ENCODE peak calls at places on chromosomes 11 and 22, in nine cellular contexts. One of them, this sample, is unnamed.

GRCh38 chr11:115421338-115422012 is 82.7 kb downstream of the CADM1 start:
- DNase-seq in adrenal gland: no peak
- DNase-seq in fibroblast of mammary gland: no peak
- DNase-seq in HFFc6: no peak
- DNase-seq in CD4-positive, alpha-beta T cell: no peak
- DNase-seq in HFF-Myc: no peak
- DNase-seq in PC-9: no peak
- DNase-seq in GM10248: no peak
- DNase-seq in RWPE2: no peak
- DNase-seq in this sample: no peak

GRCh38 chr11:69369945-69370344 is 76.0 kb downstream of the MYEOV start:
- DNase-seq in RWPE2: no peak
- DNase-seq in CD4-positive, alpha-beta T cell: no peak
- DNase-seq in PC-9: no peak
- DNase-seq in GM10248: no peak
- DNase-seq in HFFc6: no peak
- DNase-seq in fibroblast of mammary gland: no peak
- DNase-seq in adrenal gland: peak
- DNase-seq in HFF-Myc: no peak
- DNase-seq in this sample: peak

GRCh38 chr11:43936081-43936480 is 6.4 kb upstream of the C11orf96 start:
- DNase-seq in RWPE2: no peak
- DNase-seq in CD4-positive, alpha-beta T cell: no peak
- DNase-seq in PC-9: no peak
- DNase-seq in adrenal gland: no peak
- DNase-seq in HFFc6: no peak
- DNase-seq in HFF-Myc: no peak
- DNase-seq in fibroblast of mammary gland: no peak
- DNase-seq in GM10248: no peak
- DNase-seq in this sample: no peak

GRCh38 chr11:111565111-111565720 is 24.7 kb downstream of the LAYN start:
- DNase-seq in RWPE2: no peak
- DNase-seq in HFFc6: peak
- DNase-seq in HFF-Myc: peak
- DNase-seq in GM10248: peak
- DNase-seq in PC-9: peak
- DNase-seq in CD4-positive, alpha-beta T cell: peak
- DNase-seq in fibroblast of mammary gland: peak
- DNase-seq in adrenal gland: peak
- DNase-seq in this sample: no peak

GRCh38 chr11:46099973-46100335 is 21.3 kb downstream of the PHF21A start:
- DNase-seq in adrenal gland: no peak
- DNase-seq in GM10248: no peak
- DNase-seq in HFFc6: no peak
- DNase-seq in HFF-Myc: no peak
- DNase-seq in CD4-positive, alpha-beta T cell: no peak
- DNase-seq in PC-9: no peak
- DNase-seq in fibroblast of mammary gland: peak
- DNase-seq in RWPE2: no peak
- DNase-seq in this sample: no peak

GRCh38 chr22:48047722-48048500 is 1285.5 kb downstream of the TBC1D22A start:
- DNase-seq in GM10248: no peak
- DNase-seq in CD4-positive, alpha-beta T cell: no peak
- DNase-seq in HFF-Myc: no peak
- DNase-seq in fibroblast of mammary gland: no peak
- DNase-seq in PC-9: no peak
- DNase-seq in HFFc6: no peak
- DNase-seq in RWPE2: no peak
- DNase-seq in adrenal gland: no peak
- DNase-seq in this sample: no peak

GRCh38 chr11:77142091-77142975 is 14.3 kb downstream of the MYO7A start:
- DNase-seq in HFFc6: no peak
- DNase-seq in fibroblast of mammary gland: no peak
- DNase-seq in RWPE2: no peak
- DNase-seq in GM10248: no peak
- DNase-seq in adrenal gland: no peak
- DNase-seq in HFF-Myc: no peak
- DNase-seq in CD4-positive, alpha-beta T cell: no peak
- DNase-seq in PC-9: no peak
- DNase-seq in this sample: peak

GRCh38 chr11:47233989-47234668 is 14.5 kb downstream of the ACP2 start:
- DNase-seq in HFFc6: peak
- DNase-seq in adrenal gland: peak
- DNase-seq in GM10248: no peak
- DNase-seq in fibroblast of mammary gland: peak
- DNase-seq in HFF-Myc: no peak
- DNase-seq in PC-9: peak
- DNase-seq in CD4-positive, alpha-beta T cell: peak
- DNase-seq in RWPE2: no peak
- DNase-seq in this sample: no peak

GRCh38 chr11:120314861-120315260 is 10.2 kb upstream of the TLCD5 start:
- DNase-seq in GM10248: no peak
- DNase-seq in adrenal gland: no peak
- DNase-seq in HFF-Myc: no peak
- DNase-seq in fibroblast of mammary gland: no peak
- DNase-seq in RWPE2: no peak
- DNase-seq in PC-9: no peak
- DNase-seq in HFFc6: no peak
- DNase-seq in CD4-positive, alpha-beta T cell: no peak
- DNase-seq in this sample: no peak

GRCh38 chr11:19393941-19394340 is 153.2 kb upstream of the E2F8 start:
- DNase-seq in fibroblast of mammary gland: peak
- DNase-seq in GM10248: no peak
- DNase-seq in PC-9: peak
- DNase-seq in HFF-Myc: no peak
- DNase-seq in CD4-positive, alpha-beta T cell: no peak
- DNase-seq in RWPE2: no peak
- DNase-seq in adrenal gland: no peak
- DNase-seq in HFFc6: peak
- DNase-seq in this sample: no peak

GRCh38 chr11:14230407-14230806 is 128.6 kb downstream of the RRAS2 start:
- DNase-seq in RWPE2: no peak
- DNase-seq in adrenal gland: no peak
- DNase-seq in HFF-Myc: no peak
- DNase-seq in fibroblast of mammary gland: no peak
- DNase-seq in CD4-positive, alpha-beta T cell: no peak
- DNase-seq in HFFc6: no peak
- DNase-seq in GM10248: no peak
- DNase-seq in PC-9: no peak
- DNase-seq in this sample: no peak

GRCh38 chr11:14235701-14236100 is 123.3 kb downstream of the RRAS2 start:
- DNase-seq in HFFc6: no peak
- DNase-seq in RWPE2: no peak
- DNase-seq in HFF-Myc: no peak
- DNase-seq in PC-9: no peak
- DNase-seq in CD4-positive, alpha-beta T cell: no peak
- DNase-seq in fibroblast of mammary gland: no peak
- DNase-seq in adrenal gland: no peak
- DNase-seq in GM10248: no peak
- DNase-seq in this sample: no peak

GRCh38 chr11:14234446-14234845 is 124.5 kb downstream of the RRAS2 start:
- DNase-seq in fibroblast of mammary gland: no peak
- DNase-seq in HFFc6: no peak
- DNase-seq in CD4-positive, alpha-beta T cell: no peak
- DNase-seq in RWPE2: no peak
- DNase-seq in HFF-Myc: no peak
- DNase-seq in PC-9: no peak
- DNase-seq in GM10248: no peak
- DNase-seq in adrenal gland: no peak
- DNase-seq in this sample: no peak

GRCh38 chr11:14229472-14229871 is 129.5 kb downstream of the RRAS2 start:
- DNase-seq in CD4-positive, alpha-beta T cell: no peak
- DNase-seq in GM10248: no peak
- DNase-seq in PC-9: no peak
- DNase-seq in HFF-Myc: no peak
- DNase-seq in adrenal gland: no peak
- DNase-seq in HFFc6: no peak
- DNase-seq in fibroblast of mammary gland: no peak
- DNase-seq in RWPE2: no peak
- DNase-seq in this sample: no peak

GRCh38 chr11:14232652-14233051 is 126.3 kb downstream of the RRAS2 start:
- DNase-seq in PC-9: no peak
- DNase-seq in HFF-Myc: no peak
- DNase-seq in fibroblast of mammary gland: no peak
- DNase-seq in HFFc6: no peak
- DNase-seq in RWPE2: no peak
- DNase-seq in GM10248: no peak
- DNase-seq in CD4-positive, alpha-beta T cell: no peak
- DNase-seq in adrenal gland: no peak
- DNase-seq in this sample: no peak
- TF ChIP-seq CTCF in PC-9: no peak
- TF ChIP-seq CTCF in HFF-Myc: peak
- TF ChIP-seq CTCF in fibroblast of mammary gland: peak
- TF ChIP-seq CTCF in HFFc6: peak
- TF ChIP-seq CTCF in RWPE2: peak
- TF ChIP-seq CTCF in GM10248: no peak
- TF ChIP-seq CTCF in CD4-positive, alpha-beta T cell: no peak
- TF ChIP-seq CTCF in adrenal gland: no peak
- TF ChIP-seq CTCF in this sample: peak

GRCh38 chr22:35154937-35155387 is 89.0 kb downstream of the ISX start:
- DNase-seq in HFF-Myc: no peak
- DNase-seq in PC-9: peak
- DNase-seq in HFFc6: peak
- DNase-seq in adrenal gland: peak
- DNase-seq in fibroblast of mammary gland: peak
- DNase-seq in RWPE2: no peak
- DNase-seq in GM10248: peak
- DNase-seq in CD4-positive, alpha-beta T cell: no peak
- DNase-seq in this sample: peak
- TF ChIP-seq CTCF in HFF-Myc: peak
- TF ChIP-seq CTCF in PC-9: peak
- TF ChIP-seq CTCF in HFFc6: peak
- TF ChIP-seq CTCF in adrenal gland: peak
- TF ChIP-seq CTCF in fibroblast of mammary gland: peak
- TF ChIP-seq CTCF in RWPE2: peak
- TF ChIP-seq CTCF in GM10248: peak
- TF ChIP-seq CTCF in CD4-positive, alpha-beta T cell: peak
- TF ChIP-seq CTCF in this sample: peak

GRCh38 chr11:57640068-57640800 is 9.5 kb downstream of the YPEL4 start:
- DNase-seq in PC-9: no peak
- DNase-seq in HFFc6: no peak
- DNase-seq in RWPE2: no peak
- DNase-seq in HFF-Myc: no peak
- DNase-seq in adrenal gland: no peak
- DNase-seq in GM10248: no peak
- DNase-seq in CD4-positive, alpha-beta T cell: no peak
- DNase-seq in fibroblast of mammary gland: no peak
- DNase-seq in this sample: no peak

GRCh38 chr11:57639321-57640067 is 10.2 kb downstream of the YPEL4 start:
- DNase-seq in HFF-Myc: no peak
- DNase-seq in PC-9: no peak
- DNase-seq in GM10248: no peak
- DNase-seq in adrenal gland: no peak
- DNase-seq in fibroblast of mammary gland: peak
- DNase-seq in CD4-positive, alpha-beta T cell: no peak
- DNase-seq in RWPE2: no peak
- DNase-seq in HFFc6: no peak
- DNase-seq in this sample: no peak

GRCh38 chr11:57641011-57641410 is 8.7 kb downstream of the YPEL4 start:
- DNase-seq in fibroblast of mammary gland: peak
- DNase-seq in adrenal gland: no peak
- DNase-seq in GM10248: no peak
- DNase-seq in PC-9: no peak
- DNase-seq in CD4-positive, alpha-beta T cell: no peak
- DNase-seq in RWPE2: no peak
- DNase-seq in HFFc6: no peak
- DNase-seq in HFF-Myc: no peak
- DNase-seq in this sample: no peak

GRCh38 chr11:57643802-57644201 is 5.9 kb downstream of the YPEL4 start:
- DNase-seq in fibroblast of mammary gland: no peak
- DNase-seq in HFF-Myc: no peak
- DNase-seq in CD4-positive, alpha-beta T cell: no peak
- DNase-seq in PC-9: no peak
- DNase-seq in adrenal gland: no peak
- DNase-seq in HFFc6: no peak
- DNase-seq in GM10248: no peak
- DNase-seq in RWPE2: no peak
- DNase-seq in this sample: no peak

DNA sequence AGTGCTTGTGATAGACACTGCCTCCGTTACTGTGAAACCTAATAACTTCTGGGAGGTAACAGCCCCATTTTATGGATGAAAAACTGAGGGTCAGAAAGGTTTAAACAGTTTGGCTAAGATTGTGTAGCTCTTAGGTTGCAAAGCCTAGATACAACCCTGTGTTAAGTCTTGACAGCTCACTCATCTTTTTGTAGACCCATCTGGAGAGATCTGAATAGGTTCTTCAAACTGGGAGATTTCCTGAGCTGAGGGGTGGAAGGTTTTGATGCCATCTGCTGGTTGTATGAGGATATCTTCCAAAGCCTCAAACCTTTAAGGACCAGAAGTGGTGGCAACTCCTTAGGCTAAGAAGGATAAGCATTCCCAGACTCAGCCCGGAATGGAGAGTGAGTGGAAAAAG is 8.3 kb downstream of the YPEL4 start:
- DNase-seq in HFFc6: peak
- DNase-seq in adrenal gland: no peak
- DNase-seq in HFF-Myc: no peak
- DNase-seq in RWPE2: no peak
- DNase-seq in GM10248: peak
- DNase-seq in CD4-positive, alpha-beta T cell: no peak
- DNase-seq in PC-9: no peak
- DNase-seq in fibroblast of mammary gland: peak
- DNase-seq in this sample: no peak
- TF ChIP-seq CTCF in HFFc6: peak
- TF ChIP-seq CTCF in adrenal gland: peak
- TF ChIP-seq CTCF in HFF-Myc: peak
- TF ChIP-seq CTCF in RWPE2: peak
- TF ChIP-seq CTCF in GM10248: peak
- TF ChIP-seq CTCF in CD4-positive, alpha-beta T cell: peak
- TF ChIP-seq CTCF in PC-9: peak
- TF ChIP-seq CTCF in fibroblast of mammary gland: peak
- TF ChIP-seq CTCF in this sample: peak

GRCh38 chr22:22856885-22857606 is 30.6 kb upstream of the IGLL5 start:
- DNase-seq in PC-9: no peak
- DNase-seq in CD4-positive, alpha-beta T cell: no peak
- DNase-seq in HFF-Myc: no peak
- DNase-seq in HFFc6: no peak
- DNase-seq in RWPE2: no peak
- DNase-seq in adrenal gland: no peak
- DNase-seq in GM10248: no peak
- DNase-seq in fibroblast of mammary gland: no peak
- DNase-seq in this sample: no peak

GRCh38 chr22:22856364-22856763 is 31.3 kb upstream of the IGLL5 start:
- DNase-seq in PC-9: no peak
- DNase-seq in adrenal gland: no peak
- DNase-seq in HFFc6: no peak
- DNase-seq in GM10248: no peak
- DNase-seq in RWPE2: no peak
- DNase-seq in HFF-Myc: no peak
- DNase-seq in fibroblast of mammary gland: no peak
- DNase-seq in CD4-positive, alpha-beta T cell: no peak
- DNase-seq in this sample: no peak

GRCh38 chr22:22855085-22855484 is 32.5 kb upstream of the IGLL5 start:
- DNase-seq in adrenal gland: no peak
- DNase-seq in CD4-positive, alpha-beta T cell: no peak
- DNase-seq in RWPE2: no peak
- DNase-seq in HFF-Myc: no peak
- DNase-seq in PC-9: no peak
- DNase-seq in HFFc6: no peak
- DNase-seq in GM10248: no peak
- DNase-seq in fibroblast of mammary gland: no peak
- DNase-seq in this sample: no peak

GRCh38 chr22:22854466-22854865 is 33.1 kb upstream of the IGLL5 start:
- DNase-seq in HFF-Myc: no peak
- DNase-seq in CD4-positive, alpha-beta T cell: no peak
- DNase-seq in PC-9: no peak
- DNase-seq in RWPE2: no peak
- DNase-seq in fibroblast of mammary gland: no peak
- DNase-seq in adrenal gland: no peak
- DNase-seq in GM10248: no peak
- DNase-seq in HFFc6: no peak
- DNase-seq in this sample: no peak

GRCh38 chr22:22855617-22856308 is 31.9 kb upstream of the IGLL5 start:
- DNase-seq in RWPE2: no peak
- DNase-seq in CD4-positive, alpha-beta T cell: no peak
- DNase-seq in GM10248: peak
- DNase-seq in PC-9: no peak
- DNase-seq in HFFc6: no peak
- DNase-seq in fibroblast of mammary gland: peak
- DNase-seq in HFF-Myc: no peak
- DNase-seq in adrenal gland: no peak
- DNase-seq in this sample: no peak
- TF ChIP-seq CTCF in RWPE2: peak
- TF ChIP-seq CTCF in CD4-positive, alpha-beta T cell: peak
- TF ChIP-seq CTCF in GM10248: peak
- TF ChIP-seq CTCF in PC-9: peak
- TF ChIP-seq CTCF in HFFc6: peak
- TF ChIP-seq CTCF in fibroblast of mammary gland: peak
- TF ChIP-seq CTCF in HFF-Myc: peak
- TF ChIP-seq CTCF in adrenal gland: no peak
- TF ChIP-seq CTCF in this sample: peak

This sample was measured in chondrocyte.